ENCODE peak calls at places on chromosomes 6 and 20, in four cellular contexts. U, B, I and A are unnamed samples.

GRCh38 chr6:110859335-110859792 is 15.2 kb upstream of the AMD1 start:
- DNase-seq in U (no peak), B (peak; percentile 84), I (no peak), A (peak; percentile 23)

GRCh38 chr6:170022291-170022722 is 268.6 kb downstream of the DLL1 start:
- DNase-seq in U (no peak), I (no peak), B (no peak), A (no peak)

GRCh38 chr20:61516398-61517208 is 264.5 kb downstream of the CDH4 start:
- DNase-seq in U (no peak), I (no peak), B (no peak), A (no peak)

GRCh38 chr6:131741688-131742393 is 31.0 kb upstream of the CTAGE9 start:
- DNase-seq in B (no peak), I (no peak), U (no peak), A (no peak)

GRCh38 chr6:36838896-36839818 is at the start of gene CPNE5:
- DNase-seq in I (peak; percentile 4), U (no peak), B (no peak), A (peak; percentile 68)

GRCh38 chr6:148076046-148076445 is 266.6 kb upstream of the SASH1 start:
- DNase-seq in U (no peak), I (no peak), B (no peak), A (no peak)

GRCh38 chr6:105226598-105227291 is 46.9 kb upstream of the POPDC3 start:
- DNase-seq in U (no peak), B (no peak), I (no peak), A (no peak)

GRCh38 chr6:15299430-15300131 is 53.7 kb downstream of the JARID2 start:
- DNase-seq in B (peak; percentile 94), U (no peak), I (no peak), A (no peak)

GRCh38 chr6:44052419-44053011 is 74.7 kb downstream of the MRPL14 start:
- DNase-seq in U (peak; percentile 14), B (no peak), I (no peak), A (peak; percentile 86)

GRCh38 chr6:1612386-1612893 is 2.7 kb downstream of the FOXC1 start:
- DNase-seq in U (no peak), B (no peak), I (no peak), A (no peak)

GRCh38 chr6:50891290-50891689 is 72.6 kb downstream of the TFAP2B start:
- DNase-seq in B (no peak), U (no peak), I (no peak), A (no peak)

GRCh38 chr6:31900917-31901414 is 920 bp downstream of the ZBTB12 start:
- DNase-seq in B (no peak), U (peak; percentile 64), I (no peak), A (peak; percentile 64)

GRCh38 chr6:35960192-35960591 is 39.3 kb upstream of the SRPK1 start:
- DNase-seq in U (no peak), B (no peak), I (no peak), A (no peak)

GRCh38 chr20:53739799-53740785 is 146.5 kb upstream of the ZNF217 start:
- DNase-seq in B (no peak), I (no peak), U (no peak), A (no peak)

GRCh38 chr20:47468290-47469050 is 33.2 kb upstream of the NCOA3 start:
- DNase-seq in I (no peak), B (no peak), U (no peak), A (no peak)

GRCh38 chr6:12150812-12151432 is 138.8 kb downstream of the HIVEP1 start:
- DNase-seq in B (no peak), I (peak; percentile 10), U (peak; percentile 52), A (peak; percentile 75)